ENCODE peak calls at places on chromosomes 13 and 19, in six cellular contexts. P is left ventricle myocardium inferior; Z is NCI-H187; I is NCI-H1092 treated with DMSO at 0.1 percent for 48 hours; W is left cardiac atrium; O is stimulated activated naive CD4-positive, alpha-beta T cell treated with Interleukin-2 at 50 U/mL for 16 hours. X is an unnamed sample.
A peak's percentile ranks its signal among the peaks of the same experiment; 100 is the strongest.

GRCh38 chr19:1406818-1407661 is at the start of gene DAZAP1:
- DNase-seq in P (peak; percentile 100), Z (peak; percentile 99), I (peak; percentile 93), W (peak; percentile 99), O (peak; percentile 97), X (peak; percentile 91)

GRCh38 chr19:13012690-13013608 is 17.7 kb downstream of the NFIX start:
- DNase-seq in P (peak; percentile 63), Z (no peak), I (no peak), W (peak; percentile 69), O (no peak), X (no peak)

GRCh38 chr13:99486996-99487395 is 14.3 kb upstream of the TM9SF2 start:
- DNase-seq in P (no peak), Z (no peak), I (no peak), W (no peak), O (no peak), X (no peak)

GRCh38 chr13:77918391-77919261 is at the start of gene EDNRB:
- DNase-seq in P (peak; percentile 59), Z (no peak), I (peak; percentile 51), W (peak; percentile 74), O (no peak), X (no peak)

GRCh38 chr19:34767967-34768366 is 5.0 kb downstream of the ZNF599 start:
- DNase-seq in P (no peak), Z (no peak), I (no peak), W (no peak), O (no peak), X (no peak)

GRCh38 chr19:58037927-58038687 is 4.3 kb downstream of the ZSCAN1 start:
- DNase-seq in P (no peak), Z (no peak), I (peak; percentile 53), W (peak; percentile 33), O (no peak), X (no peak)

GRCh38 chr13:73720216-73720840 is 413.9 kb downstream of the KLF12 start:
- DNase-seq in P (no peak), Z (no peak), I (no peak), W (no peak), O (no peak), X (no peak)

GRCh38 chr19:53463263-53463662 is 4.3 kb upstream of the ZNF813 start:
- DNase-seq in P (peak; percentile 41), Z (no peak), I (no peak), W (peak; percentile 75), O (no peak), X (no peak)

GRCh38 chr13:40562975-40563349 is 103.5 kb downstream of the FOXO1 start:
- DNase-seq in P (no peak), Z (no peak), I (no peak), W (no peak), O (no peak), X (no peak)

GRCh38 chr19:51382004-51382403 is 5.8 kb downstream of the LIM2 start:
- DNase-seq in P (no peak), Z (no peak), I (no peak), W (no peak), O (no peak), X (no peak)

GRCh38 chr13:113864303-113864890 is 521 bp upstream of the GAS6 start:
- DNase-seq in P (no peak), Z (no peak), I (no peak), W (peak; percentile 21), O (no peak), X (no peak)

GRCh38 chr19:8028951-8029491 is 23.5 kb upstream of the CCL25 start:
- DNase-seq in P (no peak), Z (no peak), I (no peak), W (no peak), O (no peak), X (no peak)

GRCh38 chr13:37118002-37118401 is 12.5 kb upstream of the CSNK1A1L start:
- DNase-seq in P (peak; percentile 51), Z (no peak), I (peak; percentile 63), W (peak; percentile 63), O (no peak), X (no peak)

GRCh38 chr13:24630851-24631341 is 49.3 kb upstream of the ATP12A start:
- DNase-seq in P (no peak), Z (no peak), I (no peak), W (no peak), O (no peak), X (peak; percentile 26)